ENCODE peak calls at places on chromosomes 7 and 10, in eight cellular contexts. U, O, K, Q, S, B, I and H are unnamed samples. For H3K9me3, the result is how much of the 10 kb centered on the place peaks cover.

GRCh38 chr10:21511931-21512330 is 13.6 kb downstream of the SKIDA1 start:
- DNase-seq in B (no peak), U (no peak), K (no peak), S (no peak), O (no peak), Q (no peak), I (no peak), H (no peak)

GRCh38 chr10:98610301-98610700 is 163.6 kb upstream of the HPS1 start:
- DNase-seq in K (no peak), O (no peak), I (no peak), Q (no peak), B (no peak), U (no peak), S (no peak), H (no peak)

GRCh38 chr7:73707045-73707631 is 12.3 kb downstream of the STX1A start:
- DNase-seq in S (peak), U (peak), Q (peak), O (no peak), K (no peak), B (no peak), I (no peak), H (no peak)

GRCh38 chr7:100679129-100679926 is 5.8 kb downstream of the GNB2 start:
- DNase-seq in K (no peak), Q (no peak), U (peak), O (no peak), S (no peak), B (no peak), I (no peak), H (no peak)

GRCh38 chr7:22563115-22563514 is 63.1 kb upstream of the STEAP1B start:
- DNase-seq in I (peak), O (no peak), K (no peak), U (no peak), B (peak), S (no peak), Q (no peak), H (no peak)

GRCh38 chr10:60737242-60737641 is 41.0 kb upstream of the CDK1 start:
- DNase-seq in I (no peak), S (no peak), B (no peak), U (no peak), Q (no peak), O (no peak), K (no peak), H (no peak)

GRCh38 chr10:30788307-30788706 is 158.8 kb upstream of the LYZL2 start:
- DNase-seq in K (no peak), I (no peak), B (no peak), O (no peak), U (no peak), S (no peak), Q (no peak), H (no peak)

GRCh38 chr10:35420044-35420443 is 83.7 kb downstream of the CCNY start:
- DNase-seq in S (no peak), I (no peak), U (no peak), Q (no peak), O (no peak), K (no peak), B (no peak), H (no peak)

GRCh38 chr10:105797234-105797890 is 1156.3 kb downstream of the SORCS3 start:
- DNase-seq in Q (no peak), O (no peak), K (no peak), S (no peak), I (peak), U (peak), B (no peak), H (no peak)

GRCh38 chr10:121524138-121524817 is 74.0 kb downstream of the FGFR2 start:
- DNase-seq in I (no peak), U (no peak), O (no peak), B (no peak), Q (no peak), S (no peak), K (no peak), H (no peak)

GRCh38 chr7:124085168-124085567 is 52.3 kb upstream of the TMEM229A start:
- DNase-seq in U (peak), I (no peak), B (no peak), O (no peak), Q (no peak), S (no peak), K (no peak), H (no peak)

GRCh38 chr7:75986147-75986781 is 8.1 kb downstream of the TMEM120A start:
- DNase-seq in Q (no peak), B (no peak), U (peak), S (no peak), I (no peak), K (no peak), O (no peak), H (no peak)

GRCh38 chr10:105252908-105253307 is 611.8 kb downstream of the SORCS3 start:
- DNase-seq in I (no peak), O (no peak), S (no peak), Q (no peak), U (no peak), B (peak), K (no peak), H (no peak)

GRCh38 chr10:92848441-92849233 is at the start of gene EXOC6:
- DNase-seq in B (peak), U (peak), K (peak), S (peak), I (peak), O (no peak), Q (peak), H (peak)

GRCh38 chr10:66440562-66440961 is 485.3 kb upstream of the LRRTM3 start:
- DNase-seq in O (no peak), Q (no peak), K (no peak), I (no peak), U (no peak), B (no peak), S (no peak), H (no peak)

GRCh38 chr10:111209666-111210065 is 132.8 kb downstream of the ADRA2A start:
- DNase-seq in K (no peak), B (no peak), I (no peak), U (peak), Q (no peak), S (no peak), O (no peak), H (no peak)

GRCh38 chr7:53500076-53500475 is 464.6 kb downstream of the POM121L12 start:
- DNase-seq in U (no peak), B (no peak), S (no peak), K (no peak), Q (no peak), I (no peak), O (no peak), H (no peak)
- H3K9me3 ChIP-seq in U (under half), B (under half), S (under half), K (under half), Q (under half), I (under half), O (under half), H (under half)

DNA sequence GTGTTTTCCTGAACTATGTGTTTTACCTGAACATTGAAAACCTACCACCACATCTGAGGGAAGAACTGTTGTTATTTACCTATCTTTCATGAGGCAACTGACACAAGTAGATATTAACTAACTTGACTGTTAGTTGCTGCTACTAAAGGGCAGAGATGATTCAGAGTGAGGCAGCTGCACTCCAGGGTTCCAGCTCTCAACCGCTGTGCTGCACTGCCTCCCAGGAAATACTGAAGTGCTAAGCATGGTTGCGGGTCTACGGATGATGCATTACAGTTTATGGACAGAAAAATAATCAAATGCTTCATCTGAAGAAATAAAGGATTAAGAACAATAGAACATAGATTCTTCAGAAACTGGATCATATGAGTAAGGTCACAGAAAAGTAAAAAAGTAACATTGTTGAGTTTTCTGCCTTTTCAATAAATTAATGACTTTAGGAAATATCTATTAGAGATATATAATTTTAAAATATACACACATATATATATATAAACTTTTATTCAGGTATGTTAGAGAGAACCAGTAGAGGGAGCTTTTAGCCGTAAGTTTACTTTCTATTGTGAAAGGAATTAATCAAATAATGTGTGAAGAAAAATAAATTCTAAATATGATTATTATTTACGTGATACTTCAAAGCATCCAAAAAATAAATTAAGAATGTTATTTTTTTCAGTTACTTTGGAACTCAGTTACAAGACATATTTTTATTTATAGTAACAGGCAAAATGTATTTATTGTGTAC is 620.0 kb downstream of the CNTNAP2 start:
- DNase-seq in S (no peak), I (no peak), B (peak), K (no peak), O (no peak), U (no peak), Q (no peak), H (no peak)
- H3K9me3 ChIP-seq in S (under half), I (under half), B (under half), K (under half), O (under half), U (under half), Q (under half), H (under half)

DNA sequence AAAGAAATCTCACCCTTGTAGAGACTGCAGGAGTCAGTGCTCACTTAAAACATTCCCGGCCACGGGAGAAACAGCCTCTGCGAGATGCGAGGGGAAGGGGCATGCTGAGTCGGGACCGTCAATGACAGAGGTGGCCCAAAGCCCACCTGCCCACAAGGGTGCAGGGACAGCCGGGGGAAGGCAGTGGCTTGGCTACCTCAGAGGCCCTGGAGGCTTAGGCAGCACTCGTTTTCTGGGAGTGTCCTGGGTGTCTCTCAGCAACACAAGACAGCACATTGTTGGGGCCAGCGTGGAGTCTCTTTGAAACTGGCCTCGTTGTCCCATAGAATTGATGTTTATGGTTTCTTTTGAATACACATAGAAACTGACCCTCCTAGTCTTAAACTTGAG is 25.6 kb upstream of the SYCE1 start:
- DNase-seq in B (no peak), O (no peak), K (no peak), S (no peak), I (no peak), Q (no peak), U (no peak), H (no peak)
- H3K9me3 ChIP-seq in B (half or more), O (under half), K (under half), S (under half), I (under half), Q (under half), U (under half), H (under half)

DNA sequence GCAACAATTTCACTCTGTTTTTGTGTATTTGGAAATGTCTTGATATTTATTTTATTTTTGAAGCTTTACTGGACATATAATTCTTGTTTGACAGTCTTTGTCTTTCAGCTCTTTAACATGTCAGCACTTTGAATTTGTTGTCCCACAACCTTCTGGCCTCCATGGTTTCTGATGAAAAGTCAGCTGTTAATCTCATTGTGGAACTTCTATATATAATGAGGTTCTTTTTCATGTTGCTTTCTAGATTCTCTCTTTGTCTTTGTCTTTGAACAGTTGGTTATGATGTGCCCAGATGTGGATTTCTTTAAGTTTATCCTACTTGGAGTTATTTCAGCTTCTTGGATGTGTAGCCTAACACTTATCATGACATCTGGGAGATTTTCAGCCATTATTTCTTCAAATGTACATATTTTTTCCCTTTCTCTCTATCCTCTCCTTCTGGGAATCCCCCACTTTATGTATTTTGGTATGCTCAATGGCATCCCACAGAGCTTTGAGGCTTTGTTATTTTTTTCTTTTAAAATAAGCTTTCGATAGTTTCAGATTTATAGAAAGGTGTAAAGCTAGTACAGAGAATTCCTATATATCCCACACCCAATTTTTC is 9.5 kb upstream of the LMTK2 start:
- DNase-seq in B (no peak), O (no peak), I (peak), U (no peak), S (no peak), Q (no peak), K (no peak), H (no peak)
- H3K9me3 ChIP-seq in B (under half), O (under half), I (under half), U (under half), S (under half), Q (under half), K (under half), H (under half)

GRCh38 chr7:17462059-17462695 is 163.7 kb downstream of the AHR start:
- DNase-seq in Q (no peak), B (no peak), K (no peak), S (no peak), O (no peak), I (no peak), U (no peak), H (no peak)
- H3K9me3 ChIP-seq in Q (under half), B (under half), K (under half), S (under half), O (under half), I (under half), U (under half), H (under half)

GRCh38 chr10:10514790-10515189 is 502.9 kb upstream of the CELF2 start:
- DNase-seq in O (no peak), K (no peak), I (no peak), Q (no peak), B (no peak), S (no peak), U (no peak), H (no peak)

GRCh38 chr10:10515479-10516204 is 502.0 kb upstream of the CELF2 start:
- DNase-seq in B (no peak), U (no peak), Q (no peak), I (no peak), S (no peak), O (no peak), K (no peak), H (no peak)

GRCh38 chr10:10517866-10518265 is 499.8 kb upstream of the CELF2 start:
- DNase-seq in O (no peak), U (no peak), S (no peak), I (no peak), B (no peak), K (no peak), Q (no peak), H (no peak)

GRCh38 chr10:10519674-10520073 is 498.0 kb upstream of the CELF2 start:
- DNase-seq in U (no peak), I (no peak), K (no peak), Q (no peak), S (no peak), O (no peak), B (no peak), H (no peak)

GRCh38 chr10:10516731-10517130 is 500.9 kb upstream of the CELF2 start:
- DNase-seq in B (no peak), U (no peak), Q (no peak), I (no peak), S (no peak), O (no peak), K (no peak), H (no peak)
- H3K9me3 ChIP-seq in B (under half), U (under half), Q (under half), I (under half), S (under half), O (under half), K (under half), H (under half)

DNA sequence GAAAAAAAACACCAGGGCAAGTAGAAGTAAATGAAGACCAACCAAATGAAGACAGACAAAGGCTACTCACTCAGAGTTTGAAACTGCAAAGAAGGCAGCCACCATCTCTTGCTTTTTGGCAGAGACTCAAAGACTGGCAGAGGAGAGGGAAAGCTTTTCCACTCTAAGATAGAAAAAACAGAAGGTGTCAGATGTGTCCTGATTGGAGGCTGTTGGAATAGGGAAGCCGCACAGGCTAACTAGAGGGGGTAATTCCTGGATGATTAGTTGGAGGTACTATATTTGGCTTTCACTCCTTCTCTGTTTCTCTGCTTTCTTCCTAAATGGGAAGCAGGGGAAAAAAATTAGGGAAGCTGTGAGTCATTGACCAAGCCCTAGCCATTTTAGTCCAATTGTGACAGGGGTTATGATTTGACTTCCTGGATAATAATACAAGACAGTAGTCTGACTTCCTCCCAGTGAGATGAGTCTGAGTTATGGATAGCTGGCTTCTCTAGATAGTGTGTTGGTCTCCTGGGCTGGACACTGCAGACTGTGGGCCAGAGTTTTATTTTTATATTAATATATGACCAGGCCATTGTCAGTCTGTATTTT is 475.2 kb upstream of the CELF2 start:
- DNase-seq in I (no peak), O (no peak), Q (no peak), K (no peak), B (no peak), S (no peak), U (no peak), H (no peak)
- H3K9me3 ChIP-seq in I (under half), O (under half), Q (under half), K (under half), B (under half), S (under half), U (under half), H (under half)